ENCODE peak calls at places on chromosomes 13 and 19, in five cellular contexts. One of them, this sample, is unnamed. For H3K9me3 and H3K79me1, the result is how much of the 10 kb centered on the place peaks cover.

GRCh38 chr13:51212808-51213728 is 9.1 kb upstream of the FAM124A start:
- DNase-seq in neuronal stem cell: no peak
- DNase-seq in H9: no peak
- DNase-seq in IMR-90: no peak
- DNase-seq in trophoblast cell: no peak
- DNase-seq in this sample: no peak

GRCh38 chr19:4455742-4456565 is 1.6 kb downstream of the UBXN6 start:
- DNase-seq in neuronal stem cell: no peak
- DNase-seq in H9: no peak
- DNase-seq in IMR-90: peak
- DNase-seq in trophoblast cell: no peak
- DNase-seq in this sample: peak

GRCh38 chr13:36718146-36718545 is 44.3 kb downstream of the SERTM1 start:
- DNase-seq in neuronal stem cell: no peak
- DNase-seq in H9: no peak
- DNase-seq in IMR-90: peak
- DNase-seq in trophoblast cell: no peak
- DNase-seq in this sample: no peak

GRCh38 chr13:72651196-72651595 is 76.2 kb downstream of the MZT1 start:
- DNase-seq in neuronal stem cell: peak
- DNase-seq in H9: no peak
- DNase-seq in IMR-90: no peak
- DNase-seq in trophoblast cell: no peak
- DNase-seq in this sample: no peak

GRCh38 chr19:18109731-18110671 is 12.4 kb downstream of the MAST3 start:
- DNase-seq in neuronal stem cell: no peak
- DNase-seq in H9: peak
- DNase-seq in IMR-90: no peak
- DNase-seq in trophoblast cell: peak
- DNase-seq in this sample: peak

GRCh38 chr13:33057019-33057785 is 41.0 kb downstream of the KL start:
- DNase-seq in neuronal stem cell: peak
- DNase-seq in H9: no peak
- DNase-seq in IMR-90: peak
- DNase-seq in trophoblast cell: no peak
- DNase-seq in this sample: peak

GRCh38 chr13:113526466-113527220 is 36.1 kb upstream of the DCUN1D2 start:
- DNase-seq in neuronal stem cell: no peak
- DNase-seq in H9: no peak
- DNase-seq in IMR-90: no peak
- DNase-seq in trophoblast cell: no peak
- DNase-seq in this sample: no peak

GRCh38 chr13:68257111-68257842 is 1027.1 kb upstream of the PCDH9 start:
- DNase-seq in neuronal stem cell: no peak
- DNase-seq in H9: no peak
- DNase-seq in IMR-90: no peak
- DNase-seq in trophoblast cell: no peak
- DNase-seq in this sample: peak

GRCh38 chr13:96090240-96091101 is 564 bp downstream of the HS6ST3 start:
- DNase-seq in neuronal stem cell: peak
- DNase-seq in H9: peak
- DNase-seq in IMR-90: no peak
- DNase-seq in trophoblast cell: no peak
- DNase-seq in this sample: no peak

GRCh38 chr13:108266316-108266936 is 3.1 kb upstream of the TNFSF13B start:
- DNase-seq in neuronal stem cell: no peak
- DNase-seq in H9: no peak
- DNase-seq in IMR-90: no peak
- DNase-seq in trophoblast cell: no peak
- DNase-seq in this sample: no peak

GRCh38 chr13:94966380-94966779 is 254.0 kb upstream of the SOX21 start:
- DNase-seq in neuronal stem cell: no peak
- DNase-seq in H9: no peak
- DNase-seq in IMR-90: no peak
- DNase-seq in trophoblast cell: no peak
- DNase-seq in this sample: no peak

GRCh38 chr19:12629215-12629614 is 18.5 kb downstream of the ZNF791 start:
- DNase-seq in neuronal stem cell: no peak
- DNase-seq in H9: no peak
- DNase-seq in IMR-90: no peak
- DNase-seq in trophoblast cell: no peak
- DNase-seq in this sample: no peak
- H3K9me3 ChIP-seq in neuronal stem cell: under half
- H3K9me3 ChIP-seq in H9: under half
- H3K9me3 ChIP-seq in IMR-90: half or more
- H3K9me3 ChIP-seq in trophoblast cell: under half
- H3K9me3 ChIP-seq in this sample: half or more

GRCh38 chr19:703329-703650 is 5.4 kb upstream of the PALM start:
- DNase-seq in neuronal stem cell: no peak
- DNase-seq in H9: no peak
- DNase-seq in IMR-90: no peak
- DNase-seq in trophoblast cell: no peak
- DNase-seq in this sample: no peak
- H4K91ac ChIP-seq in neuronal stem cell: no peak
- H4K91ac ChIP-seq in H9: no peak
- H4K91ac ChIP-seq in IMR-90: no peak
- H4K91ac ChIP-seq in trophoblast cell: no peak
- H4K91ac ChIP-seq in this sample: no peak

DNA sequence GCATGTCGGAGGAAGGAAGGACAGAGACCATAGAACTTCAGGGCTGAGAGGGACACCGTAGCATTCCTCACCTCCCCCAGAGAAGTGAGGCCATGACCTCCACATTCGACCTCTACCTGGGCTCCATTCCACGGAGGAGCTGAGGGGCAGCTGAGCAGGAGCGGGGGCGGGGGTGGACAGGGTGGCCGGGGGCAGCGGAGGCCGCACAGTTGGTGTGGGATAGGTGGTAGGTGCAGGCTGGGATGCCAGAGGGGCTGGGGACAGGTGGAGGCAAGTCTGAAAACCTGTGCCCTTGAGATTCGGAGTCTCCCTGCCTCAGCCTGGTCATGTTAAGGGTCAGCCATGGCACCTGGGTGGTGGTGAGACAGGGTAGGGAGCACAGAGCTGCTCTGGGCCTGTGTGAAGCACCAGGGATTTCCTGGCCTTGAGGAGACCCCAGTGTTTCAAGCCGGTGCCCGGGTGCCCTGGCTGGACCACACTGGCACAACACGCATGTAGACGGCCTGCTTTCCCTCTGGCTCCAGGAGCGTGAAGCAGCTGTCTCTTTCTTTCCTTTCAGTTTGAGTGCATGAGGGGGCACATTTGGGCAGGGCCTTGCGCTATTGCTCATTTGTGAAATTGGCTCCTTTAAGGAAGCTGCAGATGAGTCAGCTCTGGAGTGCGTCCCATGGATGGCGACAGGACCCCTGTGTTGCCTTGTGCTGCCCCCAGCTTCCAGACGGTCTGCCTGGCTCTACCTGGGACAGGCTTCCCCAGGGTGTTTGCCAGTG is 51.8 kb downstream of the TSSK6 start:
- DNase-seq in neuronal stem cell: no peak
- DNase-seq in H9: no peak
- DNase-seq in IMR-90: peak
- DNase-seq in trophoblast cell: no peak
- DNase-seq in this sample: peak
- H3K79me1 ChIP-seq in neuronal stem cell: under half
- H3K79me1 ChIP-seq in H9: under half
- H3K79me1 ChIP-seq in IMR-90: half or more
- H3K79me1 ChIP-seq in trophoblast cell: under half
- H3K79me1 ChIP-seq in this sample: under half

GRCh38 chr19:9498183-9498902 is at the start of gene ZNF560:
- DNase-seq in neuronal stem cell: no peak
- DNase-seq in H9: peak
- DNase-seq in IMR-90: peak
- DNase-seq in trophoblast cell: no peak
- DNase-seq in this sample: no peak

DNA sequence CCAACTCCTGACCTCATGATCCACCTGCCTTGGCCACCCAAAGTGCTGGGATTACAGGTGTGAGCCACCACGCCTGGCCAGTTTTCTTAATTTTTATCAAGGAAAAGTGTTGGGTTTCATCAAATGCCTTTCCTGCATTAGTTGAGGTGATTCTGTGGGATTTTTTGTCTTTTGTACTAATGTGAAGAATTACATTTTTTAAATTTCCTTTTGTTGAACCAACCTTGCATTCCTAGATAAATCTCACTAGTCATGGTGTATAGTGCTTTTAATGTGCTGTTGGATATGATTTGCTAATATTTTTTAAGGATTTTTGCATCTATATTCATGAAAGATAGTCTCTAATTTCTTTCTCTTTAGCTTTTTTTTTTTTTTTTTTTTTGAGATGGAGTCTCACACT is 2.4 kb upstream of the ZNF560 start:
- DNase-seq in neuronal stem cell: no peak
- DNase-seq in H9: no peak
- DNase-seq in IMR-90: no peak
- DNase-seq in trophoblast cell: no peak
- DNase-seq in this sample: no peak
- H3K9me3 ChIP-seq in neuronal stem cell: under half
- H3K9me3 ChIP-seq in H9: under half
- H3K9me3 ChIP-seq in IMR-90: under half
- H3K9me3 ChIP-seq in trophoblast cell: under half
- H3K9me3 ChIP-seq in this sample: half or more

GRCh38 chr19:461664-462551 is 1.1 kb upstream of the SHC2 start:
- DNase-seq in neuronal stem cell: no peak
- DNase-seq in H9: peak
- DNase-seq in IMR-90: no peak
- DNase-seq in trophoblast cell: no peak
- DNase-seq in this sample: peak
- H4K91ac ChIP-seq in neuronal stem cell: peak
- H4K91ac ChIP-seq in H9: no peak
- H4K91ac ChIP-seq in IMR-90: no peak
- H4K91ac ChIP-seq in trophoblast cell: peak
- H4K91ac ChIP-seq in this sample: peak

DNA sequence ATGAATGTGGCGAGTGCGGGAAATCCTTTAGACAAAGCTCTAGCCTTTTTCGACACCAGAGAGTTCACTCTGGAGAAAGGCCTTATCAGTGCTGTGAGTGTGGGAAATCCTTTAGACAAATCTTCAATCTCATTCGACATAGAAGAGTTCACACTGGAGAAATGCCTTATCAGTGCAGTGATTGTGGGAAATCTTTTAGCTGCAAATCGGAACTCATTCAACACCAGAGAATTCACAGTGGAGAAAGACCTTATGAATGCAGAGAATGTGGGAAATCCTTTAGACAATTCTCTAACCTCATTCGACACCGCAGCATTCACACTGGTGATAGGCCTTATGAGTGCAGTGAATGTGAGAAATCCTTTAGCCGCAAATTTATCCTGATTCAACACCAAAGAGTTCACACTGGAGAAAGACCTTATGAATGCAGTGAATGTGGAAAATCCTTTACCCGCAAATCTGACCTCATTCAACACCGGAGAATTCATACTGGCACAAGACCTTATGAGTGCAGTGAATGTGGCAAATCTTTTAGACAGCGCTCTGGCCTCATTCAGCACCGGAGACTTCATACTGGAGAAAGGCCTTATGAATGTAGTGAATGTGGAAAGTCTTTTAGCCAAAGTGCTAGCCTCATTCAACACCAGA is 5.7 kb downstream of the ZNF551 start:
- DNase-seq in neuronal stem cell: no peak
- DNase-seq in H9: no peak
- DNase-seq in IMR-90: no peak
- DNase-seq in trophoblast cell: no peak
- DNase-seq in this sample: no peak
- H3K79me1 ChIP-seq in neuronal stem cell: under half
- H3K79me1 ChIP-seq in H9: under half
- H3K79me1 ChIP-seq in IMR-90: half or more
- H3K79me1 ChIP-seq in trophoblast cell: under half
- H3K79me1 ChIP-seq in this sample: half or more

This sample was measured in mesenchymal stem cell.